ENCODE peak calls at places on chromosomes 13 and 19, in six cellular contexts. J is activated CD4-positive, alpha-beta T cell treated with anti-CD3 and anti-CD28 coated beads for 4 hours; V is WTC11; A is NCI-H510A; G is HEK293T; P is neural progenitor cell. Y is an unnamed sample.

GRCh38 chr13:32320528-32320927 is 5.2 kb downstream of the BRCA2 start:
- DNase-seq in J (no peak), V (no peak), A (no peak), G (no peak), P (no peak), Y (no peak)

GRCh38 chr13:107210216-107211010 is 642.5 kb upstream of the ARGLU1 start:
- DNase-seq in J (no peak), V (no peak), A (peak; percentile 89), G (no peak), P (no peak), Y (no peak)

GRCh38 chr13:23703241-23703640 is 133.0 kb downstream of the TNFRSF19 start:
- DNase-seq in J (no peak), V (no peak), A (no peak), G (no peak), P (no peak), Y (no peak)

GRCh38 chr13:33251131-33251629 is 34.4 kb downstream of the STARD13 start:
- DNase-seq in J (no peak), V (no peak), A (no peak), G (no peak), P (no peak), Y (peak; percentile 69)

GRCh38 chr19:35521124-35521743 is 6.9 kb downstream of the SBSN start:
- DNase-seq in J (no peak), V (no peak), A (no peak), G (no peak), P (no peak), Y (no peak)

GRCh38 chr19:47376589-47377144 is 27.6 kb downstream of the DHX34 start:
- DNase-seq in J (no peak), V (no peak), A (no peak), G (no peak), P (no peak), Y (no peak)

GRCh38 chr13:26133286-26133685 is 81.5 kb upstream of the SHISA2 start:
- DNase-seq in J (no peak), V (no peak), A (no peak), G (no peak), P (peak; percentile 5), Y (no peak)

GRCh38 chr19:38684078-38684861 is 36.8 kb downstream of the ACTN4 start:
- DNase-seq in J (no peak), V (no peak), A (no peak), G (peak; percentile 46), P (no peak), Y (peak; percentile 73)

GRCh38 chr19:36089847-36090246 is 21.1 kb upstream of the OVOL3 start:
- DNase-seq in J (no peak), V (no peak), A (no peak), G (no peak), P (no peak), Y (no peak)

GRCh38 chr19:2546128-2547032 is 70.5 kb downstream of the GADD45B start:
- DNase-seq in J (no peak), V (peak; percentile 67), A (no peak), G (no peak), P (peak; percentile 90), Y (peak; percentile 63)

GRCh38 chr19:4831351-4832340 is at the start of gene TICAM1:
- DNase-seq in J (peak; percentile 85), V (no peak), A (no peak), G (no peak), P (no peak), Y (peak; percentile 78)

GRCh38 chr13:46639033-46639981 is 86.3 kb downstream of the LRCH1 start:
- DNase-seq in J (no peak), V (no peak), A (no peak), G (no peak), P (no peak), Y (no peak)

GRCh38 chr13:38090913-38091312 is 221.3 kb upstream of the TRPC4 start:
- DNase-seq in J (no peak), V (no peak), A (no peak), G (no peak), P (peak; percentile 58), Y (no peak)

GRCh38 chr19:49583239-49583638 is 2.1 kb downstream of the PRRG2 start:
- DNase-seq in J (no peak), V (no peak), A (no peak), G (no peak), P (no peak), Y (no peak)

GRCh38 chr19:15404097-15404779 is 14.6 kb downstream of the AKAP8L start:
- DNase-seq in J (no peak), V (no peak), A (no peak), G (no peak), P (no peak), Y (no peak)

GRCh38 chr19:16769385-16769784 is 49.7 kb downstream of the NWD1 start:
- DNase-seq in J (no peak), V (no peak), A (no peak), G (no peak), P (no peak), Y (no peak)

GRCh38 chr13:99916366-99917103 is 55.0 kb downstream of the ZIC5 start:
- DNase-seq in J (peak; percentile 9), V (no peak), A (no peak), G (peak; percentile 67), P (peak; percentile 49), Y (peak; percentile 82)

GRCh38 chr19:40623403-40624239 is 22.5 kb downstream of the LTBP4 start:
- DNase-seq in J (no peak), V (peak; percentile 98), A (peak; percentile 89), G (peak; percentile 96), P (peak; percentile 96), Y (no peak)

GRCh38 chr19:58379276-58379675 is 1.6 kb downstream of the ZNF837 start:
- DNase-seq in J (no peak), V (no peak), A (no peak), G (no peak), P (no peak), Y (no peak)

GRCh38 chr13:102369303-102369702 is 32.5 kb downstream of the FGF14 start:
- DNase-seq in J (no peak), V (no peak), A (peak; percentile 0), G (no peak), P (no peak), Y (no peak)

GRCh38 chr19:8113017-8113416 is 36.4 kb downstream of the FBN3 start:
- DNase-seq in J (no peak), V (no peak), A (no peak), G (no peak), P (no peak), Y (no peak)

GRCh38 chr13:73715114-73715909 is 418.9 kb downstream of the KLF12 start:
- DNase-seq in J (peak; percentile 54), V (no peak), A (no peak), G (no peak), P (no peak), Y (no peak)

GRCh38 chr13:45728759-45729158 is 26.6 kb downstream of the CBY2 start:
- DNase-seq in J (no peak), V (peak; percentile 57), A (no peak), G (peak; percentile 30), P (peak; percentile 66), Y (no peak)

GRCh38 chr13:32423592-32423991 is 4.3 kb downstream of the N4BP2L1 start:
- DNase-seq in J (no peak), V (no peak), A (no peak), G (no peak), P (no peak), Y (no peak)